ENCODE peak calls at places on chromosomes 1 and 21, in six cellular contexts. F is HS-5; D is COLO829; J is stimulated activated CD8-positive, alpha-beta memory T cell treated with anti-CD3 and anti-CD28 coated beads, Interleukin-15, amount 100 ng/mL, for 4 hours; H is NCI-H1105 treated with DMSO at 0.1 percent for 48 hours; R is T-helper 17 cell. T is an unnamed sample.
A peak's percentile ranks its signal among the peaks of the same experiment; 100 is the strongest.

GRCh38 chr1:119324198-119324597 is 44.4 kb upstream of the HAO2 start:
- DNase-seq in F (no peak), D (no peak), J (no peak), H (no peak), R (no peak), T (no peak)

GRCh38 chr1:66728021-66728420 is 24.2 kb upstream of the DYNLT5 start:
- DNase-seq in F (no peak), D (no peak), J (no peak), H (no peak), R (no peak), T (no peak)

GRCh38 chr1:9350011-9350907 is 57.6 kb downstream of the SPSB1 start:
- DNase-seq in F (no peak), D (no peak), J (no peak), H (no peak), R (no peak), T (no peak)

GRCh38 chr1:1208713-1209433 is 2.5 kb upstream of the TNFRSF18 start:
- DNase-seq in F (no peak), D (no peak), J (no peak), H (no peak), R (peak; percentile 45), T (no peak)

GRCh38 chr1:203320546-203321272 is 15.4 kb downstream of the BTG2 start:
- DNase-seq in F (no peak), D (no peak), J (no peak), H (peak; percentile 99), R (peak; percentile 48), T (peak; percentile 65)

GRCh38 chr1:94048413-94049164 is 72.4 kb downstream of the ABCA4 start:
- DNase-seq in F (no peak), D (no peak), J (no peak), H (no peak), R (no peak), T (no peak)

GRCh38 chr21:25867041-25867440 is 132.3 kb downstream of the GABPA start:
- DNase-seq in F (no peak), D (no peak), J (no peak), H (no peak), R (no peak), T (no peak)

GRCh38 chr21:31952828-31953227 is 80.0 kb downstream of the HUNK start:
- DNase-seq in F (no peak), D (no peak), J (no peak), H (no peak), R (no peak), T (no peak)

GRCh38 chr1:31007462-31007991 is 58.0 kb downstream of the PUM1 start:
- DNase-seq in F (peak; percentile 80), D (peak; percentile 72), J (no peak), H (no peak), R (no peak), T (no peak)

GRCh38 chr1:78617615-78618026 is 2.6 kb upstream of the IFI44L start:
- DNase-seq in F (peak; percentile 70), D (peak; percentile 45), J (no peak), H (peak; percentile 81), R (peak; percentile 41), T (peak; percentile 72)

GRCh38 chr1:20185834-20186782 is at the start of the genes PLA2G2C and UBXN10:
- DNase-seq in F (no peak), D (no peak), J (no peak), H (no peak), R (peak; percentile 18), T (no peak)

GRCh38 chr21:15211491-15212133 is 146.8 kb upstream of the NRIP1 start:
- DNase-seq in F (no peak), D (no peak), J (no peak), H (no peak), R (no peak), T (no peak)

GRCh38 chr21:17371470-17371869 is 141.4 kb upstream of the CXADR start:
- DNase-seq in F (peak; percentile 45), D (peak; percentile 46), J (no peak), H (no peak), R (no peak), T (no peak)

GRCh38 chr1:154154534-154155181 is at the start of gene NUP210L:
- DNase-seq in F (no peak), D (peak; percentile 59), J (no peak), H (no peak), R (no peak), T (no peak)

GRCh38 chr1:35885961-35886558 is 3.1 kb downstream of the AGO1 start:
- DNase-seq in F (no peak), D (no peak), J (no peak), H (no peak), R (no peak), T (no peak)

GRCh38 chr1:183702087-183702812 is 49.1 kb upstream of the APOBEC4 start:
- DNase-seq in F (no peak), D (no peak), J (no peak), H (no peak), R (no peak), T (no peak)

GRCh38 chr21:18951291-18952038 is 547.9 kb upstream of the TMPRSS15 start:
- DNase-seq in F (peak; percentile 16), D (peak; percentile 2), J (no peak), H (peak; percentile 37), R (no peak), T (peak; percentile 13)

GRCh38 chr1:41330588-41331545 is 30.4 kb upstream of the FOXO6 start:
- DNase-seq in F (no peak), D (no peak), J (no peak), H (no peak), R (no peak), T (no peak)

GRCh38 chr1:203492486-203493130 is 1.3 kb upstream of the OPTC start:
- DNase-seq in F (no peak), D (no peak), J (no peak), H (no peak), R (no peak), T (no peak)

GRCh38 chr1:92990828-92991227 is 29.6 kb upstream of the DIPK1A start:
- DNase-seq in F (no peak), D (no peak), J (no peak), H (no peak), R (no peak), T (no peak)

GRCh38 chr1:87572891-87573290 is 244.2 kb downstream of the LMO4 start:
- DNase-seq in F (no peak), D (no peak), J (no peak), H (no peak), R (no peak), T (no peak)

GRCh38 chr1:226827458-226827857 is 43.0 kb upstream of the PSEN2 start:
- DNase-seq in F (no peak), D (no peak), J (no peak), H (no peak), R (no peak), T (no peak)

GRCh38 chr1:231171623-231172197 is 9.9 kb downstream of the TRIM67 start:
- DNase-seq in F (no peak), D (no peak), J (no peak), H (no peak), R (no peak), T (no peak)

GRCh38 chr1:238681451-238681850 is 704.9 kb upstream of the CHRM3 start:
- DNase-seq in F (peak; percentile 81), D (no peak), J (no peak), H (no peak), R (no peak), T (no peak)

GRCh38 chr1:102572637-102573036 is 535.7 kb downstream of the COL11A1 start:
- DNase-seq in F (no peak), D (no peak), J (no peak), H (no peak), R (no peak), T (no peak)

GRCh38 chr1:14949836-14950674 is 203.5 kb upstream of the TMEM51 start:
- DNase-seq in F (no peak), D (no peak), J (no peak), H (no peak), R (no peak), T (no peak)

GRCh38 chr1:245131026-245131393 is 23.8 kb upstream of the KIF26B start:
- DNase-seq in F (no peak), D (no peak), J (no peak), H (no peak), R (no peak), T (no peak)

GRCh38 chr1:193190096-193190744 is 3.8 kb upstream of the B3GALT2 start:
- DNase-seq in F (no peak), D (no peak), J (no peak), H (no peak), R (no peak), T (no peak)

GRCh38 chr1:9758559-9759121 is 65.1 kb downstream of the CLSTN1 start:
- DNase-seq in F (no peak), D (no peak), J (no peak), H (no peak), R (no peak), T (no peak)

GRCh38 chr1:155899683-155900082 is 11.5 kb downstream of the RIT1 start:
- DNase-seq in F (no peak), D (no peak), J (no peak), H (no peak), R (no peak), T (no peak)

GRCh38 chr1:14263671-14264070 is 334.8 kb upstream of the KAZN start:
- DNase-seq in F (no peak), D (no peak), J (no peak), H (no peak), R (no peak), T (no peak)

GRCh38 chr1:115166531-115167091 is 77.3 kb upstream of the TSPAN2 start:
- DNase-seq in F (peak; percentile 39), D (no peak), J (no peak), H (no peak), R (no peak), T (no peak)

GRCh38 chr1:44318097-44319088 is 36.7 kb downstream of the ERI3 start:
- DNase-seq in F (no peak), D (peak; percentile 85), J (no peak), H (peak; percentile 71), R (peak; percentile 29), T (no peak)

GRCh38 chr1:58779837-58780585 is 3.8 kb downstream of the JUN start:
- DNase-seq in F (no peak), D (no peak), J (no peak), H (peak; percentile 100), R (no peak), T (peak; percentile 98)